ENCODE peak calls at places on chromosome 12, in four cellular contexts. One of them, this sample, is unnamed.

GRCh38 chr12:131736807-131737484 is 26.1 kb downstream of the SFSWAP start:
- DNase-seq in K562: no peak
- DNase-seq in endothelial cell of umbilical vein: peak; percentile 29
- DNase-seq in IMR-90: peak; percentile 70
- DNase-seq in this sample: no peak

GRCh38 chr12:34305176-34305575 is 282.9 kb downstream of the ALG10 start:
- DNase-seq in K562: no peak
- DNase-seq in endothelial cell of umbilical vein: no peak
- DNase-seq in IMR-90: no peak
- DNase-seq in this sample: no peak

GRCh38 chr12:67802723-67803122 is 154.2 kb downstream of the DYRK2 start:
- DNase-seq in K562: no peak
- DNase-seq in endothelial cell of umbilical vein: no peak
- DNase-seq in IMR-90: no peak
- DNase-seq in this sample: no peak

GRCh38 chr12:116222358-116222757 is 55.1 kb downstream of the MED13L start:
- DNase-seq in K562: no peak
- DNase-seq in endothelial cell of umbilical vein: peak; percentile 93
- DNase-seq in IMR-90: peak; percentile 94
- DNase-seq in this sample: no peak

GRCh38 chr12:100716949-100717732 is 77.4 kb upstream of the ANO4 start:
- DNase-seq in K562: no peak
- DNase-seq in endothelial cell of umbilical vein: no peak
- DNase-seq in IMR-90: no peak
- DNase-seq in this sample: no peak

GRCh38 chr12:570949-571794 is 92.1 kb downstream of the NINJ2 start:
- DNase-seq in K562: peak; percentile 32
- DNase-seq in endothelial cell of umbilical vein: peak; percentile 70
- DNase-seq in IMR-90: peak; percentile 80
- DNase-seq in this sample: no peak

GRCh38 chr12:15962760-15963159 is 51.6 kb downstream of the DERA start:
- DNase-seq in K562: no peak
- DNase-seq in endothelial cell of umbilical vein: no peak
- DNase-seq in IMR-90: peak; percentile 12
- DNase-seq in this sample: no peak

GRCh38 chr12:47794679-47795078 is 21.6 kb downstream of the SLC48A1 start:
- DNase-seq in K562: no peak
- DNase-seq in endothelial cell of umbilical vein: no peak
- DNase-seq in IMR-90: no peak
- DNase-seq in this sample: no peak

GRCh38 chr12:14396071-14396470 is 30.6 kb downstream of the ATF7IP start:
- DNase-seq in K562: no peak
- DNase-seq in endothelial cell of umbilical vein: no peak
- DNase-seq in IMR-90: peak; percentile 28
- DNase-seq in this sample: peak; percentile 45

GRCh38 chr12:6534914-6535696 is 788 bp downstream of the GAPDH start:
- DNase-seq in K562: peak; percentile 67
- DNase-seq in endothelial cell of umbilical vein: peak; percentile 82
- DNase-seq in IMR-90: peak; percentile 69
- DNase-seq in this sample: no peak

GRCh38 chr12:55746147-55746912 is 3.4 kb downstream of the GDF11 start:
- DNase-seq in K562: no peak
- DNase-seq in endothelial cell of umbilical vein: no peak
- DNase-seq in IMR-90: no peak
- DNase-seq in this sample: no peak

GRCh38 chr12:49017764-49018281 is 753 bp downstream of the PRKAG1 start:
- DNase-seq in K562: no peak
- DNase-seq in endothelial cell of umbilical vein: peak; percentile 72
- DNase-seq in IMR-90: peak; percentile 46
- DNase-seq in this sample: no peak

GRCh38 chr12:42141981-42142606 is 2.6 kb downstream of the GXYLT1 start:
- DNase-seq in K562: no peak
- DNase-seq in endothelial cell of umbilical vein: no peak
- DNase-seq in IMR-90: no peak
- DNase-seq in this sample: no peak

GRCh38 chr12:54421873-54422250 is 2.8 kb upstream of the ITGA5 start:
- DNase-seq in K562: no peak
- DNase-seq in endothelial cell of umbilical vein: peak; percentile 60
- DNase-seq in IMR-90: no peak
- DNase-seq in this sample: no peak

GRCh38 chr12:42625611-42626010 is 36.1 kb upstream of the PRICKLE1 start:
- DNase-seq in K562: peak; percentile 20
- DNase-seq in endothelial cell of umbilical vein: peak; percentile 22
- DNase-seq in IMR-90: no peak
- DNase-seq in this sample: no peak

GRCh38 chr12:64673490-64674169 is 63.3 kb downstream of the RASSF3 start:
- DNase-seq in K562: no peak
- DNase-seq in endothelial cell of umbilical vein: peak; percentile 25
- DNase-seq in IMR-90: peak; percentile 19
- DNase-seq in this sample: no peak

GRCh38 chr12:108854055-108854452 is 3.3 kb downstream of the SSH1 start:
- DNase-seq in K562: no peak
- DNase-seq in endothelial cell of umbilical vein: no peak
- DNase-seq in IMR-90: peak; percentile 95
- DNase-seq in this sample: peak; percentile 52

GRCh38 chr12:120252071-120252906 is 13.2 kb downstream of the PXN start:
- DNase-seq in K562: no peak
- DNase-seq in endothelial cell of umbilical vein: peak; percentile 1
- DNase-seq in IMR-90: no peak
- DNase-seq in this sample: no peak

GRCh38 chr12:91272456-91273063 is 89.9 kb upstream of the DCN start:
- DNase-seq in K562: no peak
- DNase-seq in endothelial cell of umbilical vein: no peak
- DNase-seq in IMR-90: no peak
- DNase-seq in this sample: no peak

GRCh38 chr12:47349102-47349769 is 269.5 kb upstream of the AMIGO2 start:
- DNase-seq in K562: no peak
- DNase-seq in endothelial cell of umbilical vein: no peak
- DNase-seq in IMR-90: no peak
- DNase-seq in this sample: no peak

GRCh38 chr12:112971248-112971647 is 7.1 kb upstream of the OAS2 start:
- DNase-seq in K562: no peak
- DNase-seq in endothelial cell of umbilical vein: peak; percentile 38
- DNase-seq in IMR-90: peak; percentile 2
- DNase-seq in this sample: no peak
- TF ChIP-seq FOS in K562: no peak
- TF ChIP-seq FOS in endothelial cell of umbilical vein: no peak
- TF ChIP-seq FOS in IMR-90: no peak
- TF ChIP-seq FOS in this sample: no peak

GRCh38 chr12:29578070-29578469 is 80.6 kb upstream of the OVCH1 start:
- DNase-seq in K562: no peak
- DNase-seq in endothelial cell of umbilical vein: peak; percentile 93
- DNase-seq in IMR-90: no peak
- DNase-seq in this sample: no peak
- TF ChIP-seq FOS in K562: no peak
- TF ChIP-seq FOS in endothelial cell of umbilical vein: no peak
- TF ChIP-seq FOS in IMR-90: no peak
- TF ChIP-seq FOS in this sample: no peak

GRCh38 chr12:1740161-1740948 is 49.5 kb downstream of the ADIPOR2 start:
- DNase-seq in K562: no peak
- DNase-seq in endothelial cell of umbilical vein: no peak
- DNase-seq in IMR-90: no peak
- DNase-seq in this sample: no peak
- TF ChIP-seq FOS in K562: no peak
- TF ChIP-seq FOS in endothelial cell of umbilical vein: no peak
- TF ChIP-seq FOS in IMR-90: no peak
- TF ChIP-seq FOS in this sample: no peak

GRCh38 chr12:106582661-106583577 is at the start of gene RFX4:
- DNase-seq in K562: no peak
- DNase-seq in endothelial cell of umbilical vein: no peak
- DNase-seq in IMR-90: no peak
- DNase-seq in this sample: no peak
- TF ChIP-seq FOS in K562: no peak
- TF ChIP-seq FOS in endothelial cell of umbilical vein: no peak
- TF ChIP-seq FOS in IMR-90: no peak
- TF ChIP-seq FOS in this sample: no peak

DNA sequence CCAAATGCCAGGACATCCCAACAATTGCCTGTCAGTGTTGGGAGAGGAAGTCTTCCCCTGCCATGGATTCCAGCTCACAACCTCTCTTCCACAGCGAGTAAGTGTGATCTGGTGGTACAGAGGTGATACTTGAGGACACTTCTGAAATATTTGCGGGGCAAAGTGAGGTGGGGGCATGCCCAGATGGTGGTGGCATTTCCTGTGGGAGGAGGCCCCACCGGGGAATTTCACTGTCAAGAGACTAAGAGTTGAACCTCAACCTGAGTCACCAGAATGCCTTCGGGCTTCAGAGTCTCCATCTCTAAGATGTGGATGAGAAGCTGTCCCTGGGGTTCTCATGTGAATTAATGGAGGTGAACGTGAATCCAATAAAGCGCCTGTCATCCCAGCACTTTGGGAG is 122.2 kb upstream of the RFLNA start:
- DNase-seq in K562: no peak
- DNase-seq in endothelial cell of umbilical vein: no peak
- DNase-seq in IMR-90: no peak
- DNase-seq in this sample: no peak
- TF ChIP-seq FOS in K562: no peak
- TF ChIP-seq FOS in endothelial cell of umbilical vein: no peak
- TF ChIP-seq FOS in IMR-90: no peak
- TF ChIP-seq FOS in this sample: no peak

GRCh38 chr12:11577658-11578260 is 71.7 kb upstream of the ETV6 start:
- DNase-seq in K562: no peak
- DNase-seq in endothelial cell of umbilical vein: no peak
- DNase-seq in IMR-90: peak; percentile 37
- DNase-seq in this sample: no peak
- TF ChIP-seq FOS in K562: no peak
- TF ChIP-seq FOS in endothelial cell of umbilical vein: no peak
- TF ChIP-seq FOS in IMR-90: no peak
- TF ChIP-seq FOS in this sample: no peak

GRCh38 chr12:118063567-118064391 is 2.8 kb upstream of the WSB2 start:
- DNase-seq in K562: no peak
- DNase-seq in endothelial cell of umbilical vein: peak; percentile 4
- DNase-seq in IMR-90: peak; percentile 52
- DNase-seq in this sample: no peak
- TF ChIP-seq FOS in K562: no peak
- TF ChIP-seq FOS in endothelial cell of umbilical vein: no peak
- TF ChIP-seq FOS in IMR-90: no peak
- TF ChIP-seq FOS in this sample: no peak

GRCh38 chr12:26843306-26843705 is 10.3 kb upstream of the ITPR2 start:
- DNase-seq in K562: no peak
- DNase-seq in endothelial cell of umbilical vein: no peak
- DNase-seq in IMR-90: no peak
- DNase-seq in this sample: no peak
- TF ChIP-seq FOS in K562: no peak
- TF ChIP-seq FOS in endothelial cell of umbilical vein: no peak
- TF ChIP-seq FOS in IMR-90: no peak
- TF ChIP-seq FOS in this sample: no peak

GRCh38 chr12:70660620-70661219 is 23.5 kb upstream of the PTPRB start:
- DNase-seq in K562: peak; percentile 31
- DNase-seq in endothelial cell of umbilical vein: peak; percentile 57
- DNase-seq in IMR-90: peak; percentile 77
- DNase-seq in this sample: no peak
- TF ChIP-seq FOS in K562: no peak
- TF ChIP-seq FOS in endothelial cell of umbilical vein: no peak
- TF ChIP-seq FOS in IMR-90: no peak
- TF ChIP-seq FOS in this sample: no peak